ENCODE peak calls at places on chromosomes 16 and 17, in ten cellular contexts. Q is A549, A is IMR-90, D is tibial nerve, V is endothelial cell of umbilical vein, G is uterus, T is transverse colon, K is GM12878, N is NB4, W is upper lobe of left lung. C is an unnamed sample.

GRCh38 chr16:70681382-70682238 is 4.2 kb downstream of the MTSS2 start:
- DNase-seq in Q (no peak), A (no peak), D (no peak), V (no peak), G (no peak), T (no peak), K (no peak), N (no peak), W (peak; percentile 67), C (no peak)

GRCh38 chr17:77424585-77425344 is 284.0 kb downstream of the SEC14L1 start:
- DNase-seq in Q (no peak), A (peak; percentile 96), D (peak; percentile 88), V (peak; percentile 72), G (peak; percentile 94), T (peak; percentile 86), K (no peak), N (peak; percentile 59), W (peak; percentile 92), C (peak; percentile 96)

GRCh38 chr17:28018439-28019070 is 23.9 kb upstream of the NLK start:
- DNase-seq in Q (no peak), A (peak; percentile 33), D (no peak), V (no peak), G (no peak), T (no peak), K (no peak), N (no peak), W (no peak), C (peak; percentile 24)

GRCh38 chr17:41962768-41963434 is 3.7 kb upstream of the CNP start:
- DNase-seq in Q (peak; percentile 91), A (peak; percentile 53), D (peak; percentile 82), V (peak; percentile 64), G (peak; percentile 82), T (peak; percentile 81), K (no peak), N (peak; percentile 80), W (no peak), C (peak; percentile 88)

GRCh38 chr17:4318596-4318995 is 47.9 kb downstream of the UBE2G1 start:
- DNase-seq in Q (no peak), A (peak; percentile 51), D (no peak), V (no peak), G (no peak), T (no peak), K (no peak), N (no peak), W (no peak), C (no peak)

GRCh38 chr17:21357696-21358095 is 18.5 kb upstream of the KCNJ12 start:
- DNase-seq in Q (no peak), A (no peak), D (no peak), V (no peak), G (no peak), T (no peak), K (no peak), N (no peak), W (no peak), C (no peak)

GRCh38 chr17:16988749-16989229 is 16.9 kb upstream of the TNFRSF13B start:
- DNase-seq in Q (no peak), A (no peak), D (no peak), V (no peak), G (no peak), T (peak; percentile 36), K (peak; percentile 82), N (no peak), W (no peak), C (no peak)

GRCh38 chr17:60154616-60155426 is 5.0 kb downstream of the CA4 start:
- DNase-seq in Q (no peak), A (peak; percentile 68), D (peak; percentile 33), V (peak; percentile 70), G (peak; percentile 33), T (no peak), K (no peak), N (no peak), W (no peak), C (no peak)

GRCh38 chr16:86085795-86086194 is 186.8 kb downstream of the IRF8 start:
- DNase-seq in Q (no peak), A (no peak), D (no peak), V (no peak), G (no peak), T (no peak), K (no peak), N (peak; percentile 39), W (no peak), C (no peak)

GRCh38 chr17:8522577-8522976 is 86.9 kb downstream of the NDEL1 start:
- DNase-seq in Q (no peak), A (no peak), D (no peak), V (no peak), G (no peak), T (no peak), K (no peak), N (no peak), W (no peak), C (no peak)

GRCh38 chr17:81166033-81166472 is at the start of gene AATK:
- DNase-seq in Q (no peak), A (no peak), D (no peak), V (no peak), G (no peak), T (no peak), K (no peak), N (no peak), W (peak; percentile 78), C (no peak)

DNA sequence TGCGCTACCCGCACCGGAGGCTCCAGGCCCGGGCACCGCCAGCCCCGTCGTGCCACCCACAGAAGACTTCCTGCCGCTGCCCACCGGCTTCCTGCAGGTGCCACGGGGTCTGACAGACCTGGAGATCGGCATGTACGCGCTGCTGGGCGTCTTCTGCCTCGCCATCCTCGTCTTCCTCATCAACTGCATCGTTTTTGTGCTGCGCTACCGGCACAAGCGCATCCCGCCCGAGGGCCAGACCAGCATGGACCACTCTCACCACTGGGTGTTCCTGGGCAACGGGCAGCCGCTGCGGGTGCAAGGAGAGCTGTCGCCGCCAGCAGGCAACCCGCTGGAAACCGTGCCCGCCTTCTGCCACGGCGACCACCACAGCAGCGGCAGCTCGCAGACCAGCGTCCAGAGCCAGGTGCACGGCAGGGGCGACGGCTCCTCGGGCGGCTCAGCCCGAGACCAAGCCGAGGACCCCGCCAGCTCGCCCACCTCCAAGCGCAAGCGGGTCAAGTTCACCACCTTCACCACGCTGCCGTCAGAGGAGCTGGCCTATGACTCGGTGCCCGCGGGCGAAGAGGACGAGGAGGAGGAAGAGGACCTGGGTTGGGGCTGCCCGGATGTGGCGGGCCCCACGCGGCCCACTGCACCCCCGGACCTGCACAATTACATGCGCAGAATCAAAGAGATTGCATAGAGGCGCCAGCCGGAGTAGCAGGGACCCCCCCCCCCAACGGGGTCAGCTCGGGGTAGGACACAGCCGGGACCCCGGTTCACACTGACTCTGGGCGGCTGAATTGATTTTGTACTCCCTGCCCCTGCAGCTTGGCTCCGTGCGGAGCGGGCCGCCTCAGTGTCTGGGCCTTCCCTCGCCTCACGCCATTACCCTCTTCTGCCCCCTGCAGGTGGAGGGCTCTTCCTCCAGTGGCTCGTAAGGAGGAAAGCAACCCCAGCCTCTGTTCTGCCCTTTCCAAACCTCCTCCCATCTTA is 58.5 kb downstream of the TMEM132E start:
- DNase-seq in Q (peak; percentile 71), A (peak; percentile 56), D (peak; percentile 67), V (peak; percentile 68), G (peak; percentile 57), T (peak; percentile 76), K (no peak), N (peak; percentile 84), W (peak; percentile 89), C (peak; percentile 87)
- H3K4me3 ChIP-seq in Q (no peak overlapping the region), A (no peak overlapping the region), D (peak overlapping the region; percentile 16), V (no peak overlapping the region), G (peak overlapping the region; percentile 12), T (peak overlapping the region; percentile 23), K (no peak overlapping the region), N (no peak overlapping the region), W (peak overlapping the region; percentile 28), C (peak overlapping the region; percentile 44)

DNA sequence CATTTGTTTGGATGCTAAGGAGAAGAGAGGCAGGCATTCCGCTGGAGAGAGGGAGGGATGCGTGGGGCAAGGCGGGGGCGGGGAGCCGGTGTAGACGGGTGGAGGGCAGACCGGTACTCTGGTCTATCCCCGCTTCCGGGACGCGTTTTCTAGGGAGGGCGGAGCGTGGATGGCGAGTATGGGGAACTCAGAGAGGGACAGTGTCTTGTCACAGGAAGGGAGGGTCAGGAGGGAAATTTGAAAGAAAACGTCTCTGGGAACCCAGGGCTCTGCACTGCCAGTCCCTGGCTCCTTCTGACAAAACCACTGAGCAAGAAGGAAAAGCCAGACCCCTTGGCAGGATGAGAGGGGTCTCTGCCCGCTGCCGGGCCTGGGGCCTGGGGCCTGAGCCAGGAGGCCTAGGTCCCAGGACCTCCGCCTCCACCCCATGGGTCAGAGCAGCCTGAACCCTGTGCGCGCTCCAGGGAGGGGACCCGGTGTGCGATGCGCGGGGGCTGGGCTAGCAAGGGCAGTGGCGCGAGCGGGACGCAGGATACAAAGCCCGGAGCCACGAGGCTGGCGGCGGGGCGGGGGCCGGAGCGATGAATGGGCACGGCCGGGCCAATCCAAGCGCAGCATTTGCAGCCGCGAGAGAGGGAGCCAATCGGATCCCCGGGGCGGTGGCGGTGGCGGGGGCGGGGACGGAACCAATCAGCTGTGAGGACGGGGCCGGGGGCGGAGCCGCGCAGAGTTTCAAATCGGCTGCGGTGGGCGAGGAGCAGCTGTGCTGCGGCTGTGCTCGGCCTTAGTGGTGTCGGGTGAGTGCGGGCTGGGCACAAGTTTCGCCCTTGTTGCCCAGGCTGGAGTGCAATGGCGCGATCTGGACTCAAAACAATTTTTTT is at the start of gene PIMREG:
- DNase-seq in Q (peak; percentile 100), A (peak; percentile 88), D (peak; percentile 89), V (peak; percentile 92), G (peak; percentile 83), T (peak; percentile 94), K (peak; percentile 59), N (peak; percentile 34), W (peak; percentile 99), C (peak; percentile 97)
- TF ChIP-seq POLR2A in Q (peak; percentile 70), A (peak; percentile 40), D (no peak), V (peak; percentile 28), G (no peak), T (no peak), K (peak; percentile 94), N (no peak), W (no peak), C (no peak)

DNA sequence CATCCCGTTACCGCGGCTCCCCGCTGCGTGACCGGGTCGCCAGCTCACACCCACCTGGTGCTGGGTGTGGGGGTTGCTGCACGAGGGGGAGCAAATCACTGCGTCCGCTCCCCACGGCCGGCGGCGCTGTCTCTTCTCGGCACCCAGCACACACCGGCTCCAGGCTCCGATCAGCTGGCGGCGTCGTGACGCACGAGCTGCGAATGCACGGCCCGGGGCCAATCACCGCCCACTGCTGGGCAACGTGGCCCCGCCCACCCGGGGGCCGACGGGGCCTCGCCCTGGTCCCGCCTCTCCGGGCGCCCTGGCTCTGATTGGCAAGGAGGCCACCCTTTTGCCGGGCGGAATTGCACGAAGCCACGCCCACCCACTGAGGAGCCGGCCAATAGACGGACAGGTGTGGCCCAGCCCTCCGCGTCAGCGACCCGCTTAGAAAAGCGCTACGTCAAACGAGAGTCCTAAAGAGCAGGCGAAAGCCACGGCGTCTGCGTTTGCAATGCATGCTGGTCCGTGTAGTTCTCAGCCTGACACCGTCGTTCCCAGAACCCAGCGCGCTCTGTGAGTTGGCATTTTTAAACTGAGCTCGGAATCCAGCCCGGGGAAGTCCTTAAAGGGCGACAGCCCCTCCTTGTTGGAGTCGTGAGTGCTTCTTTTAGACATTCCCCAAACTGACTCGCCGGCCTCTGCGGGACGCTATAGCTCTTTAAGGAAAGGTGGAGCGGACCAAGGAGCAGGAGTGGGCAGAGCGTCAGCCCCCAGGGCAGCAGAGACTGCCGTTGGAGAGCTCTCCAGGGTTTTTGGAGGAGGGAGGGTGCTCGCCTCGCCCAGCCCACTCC is 6.1 kb upstream of the TLCD2 start:
- DNase-seq in Q (peak; percentile 100), A (peak; percentile 100), D (peak; percentile 96), V (peak; percentile 100), G (peak; percentile 100), T (peak; percentile 100), K (peak; percentile 99), N (peak; percentile 98), W (peak; percentile 100), C (peak; percentile 100)
- H3K4me3 ChIP-seq in Q (peak overlapping the region; percentile 87), A (peak overlapping the region; percentile 78), D (peak overlapping the region; percentile 65), V (peak overlapping the region; percentile 97), G (peak overlapping the region; percentile 95), T (peak overlapping the region; percentile 97), K (peak overlapping the region; percentile 98), N (peak overlapping the region; percentile 72), W (peak overlapping the region; percentile 75), C (peak overlapping the region; percentile 100)

GRCh38 chr16:9578459-9578858 is 487.0 kb downstream of the HAPSTR1 start:
- DNase-seq in Q (no peak), A (no peak), D (no peak), V (no peak), G (no peak), T (no peak), K (no peak), N (no peak), W (no peak), C (no peak)
- TF ChIP-seq POLR2A in Q (no peak), A (no peak), D (no peak), V (no peak), G (no peak), T (no peak), K (no peak), N (no peak), W (no peak), C (no peak)

C was measured in testis.